ENCODE peak calls at places on chromosomes 11 and 22, in five cellular contexts. One of them, this sample, is unnamed.

GRCh38 chr22:24510694-24511625 is 15.8 kb downstream of the UPB1 start:
- DNase-seq in effector memory CD8-positive, alpha-beta T cell: no peak
- DNase-seq in activated T-cell treated with anti-CD3 and anti-CD28 coated beads, Interleukin-2, amount 50 U/mL, for 24 hours: peak; percentile 16
- DNase-seq in stimulated activated CD4-positive, alpha-beta T cell treated with anti-CD3 and anti-CD28 coated beads, Interleukin-4, amount 100 ng/mL, for 48 hours: no peak
- DNase-seq in breast epithelium: no peak
- DNase-seq in this sample: no peak

GRCh38 chr11:96013459-96014213 is 89.7 kb upstream of the MTMR2 start:
- DNase-seq in breast epithelium: no peak
- DNase-seq in effector memory CD8-positive, alpha-beta T cell: no peak
- DNase-seq in stimulated activated CD4-positive, alpha-beta T cell treated with anti-CD3 and anti-CD28 coated beads, Interleukin-4, amount 100 ng/mL, for 48 hours: no peak
- DNase-seq in activated T-cell treated with anti-CD3 and anti-CD28 coated beads, Interleukin-2, amount 50 U/mL, for 24 hours: peak; percentile 38
- DNase-seq in this sample: peak; percentile 63

GRCh38 chr22:27283714-27284113 is 517.8 kb downstream of the MN1 start:
- DNase-seq in breast epithelium: no peak
- DNase-seq in effector memory CD8-positive, alpha-beta T cell: no peak
- DNase-seq in activated T-cell treated with anti-CD3 and anti-CD28 coated beads, Interleukin-2, amount 50 U/mL, for 24 hours: no peak
- DNase-seq in stimulated activated CD4-positive, alpha-beta T cell treated with anti-CD3 and anti-CD28 coated beads, Interleukin-4, amount 100 ng/mL, for 48 hours: no peak
- DNase-seq in this sample: no peak

GRCh38 chr11:96299155-96299883 is 43.7 kb downstream of the MAML2 start:
- DNase-seq in stimulated activated CD4-positive, alpha-beta T cell treated with anti-CD3 and anti-CD28 coated beads, Interleukin-4, amount 100 ng/mL, for 48 hours: no peak
- DNase-seq in breast epithelium: no peak
- DNase-seq in effector memory CD8-positive, alpha-beta T cell: no peak
- DNase-seq in activated T-cell treated with anti-CD3 and anti-CD28 coated beads, Interleukin-2, amount 50 U/mL, for 24 hours: no peak
- DNase-seq in this sample: no peak

GRCh38 chr11:74050465-74050864 is 41.6 kb upstream of the UCP3 start:
- DNase-seq in activated T-cell treated with anti-CD3 and anti-CD28 coated beads, Interleukin-2, amount 50 U/mL, for 24 hours: no peak
- DNase-seq in effector memory CD8-positive, alpha-beta T cell: no peak
- DNase-seq in stimulated activated CD4-positive, alpha-beta T cell treated with anti-CD3 and anti-CD28 coated beads, Interleukin-4, amount 100 ng/mL, for 48 hours: no peak
- DNase-seq in breast epithelium: no peak
- DNase-seq in this sample: no peak

GRCh38 chr11:128291043-128291442 is 296.3 kb downstream of the ETS1 start:
- DNase-seq in stimulated activated CD4-positive, alpha-beta T cell treated with anti-CD3 and anti-CD28 coated beads, Interleukin-4, amount 100 ng/mL, for 48 hours: no peak
- DNase-seq in effector memory CD8-positive, alpha-beta T cell: no peak
- DNase-seq in breast epithelium: no peak
- DNase-seq in activated T-cell treated with anti-CD3 and anti-CD28 coated beads, Interleukin-2, amount 50 U/mL, for 24 hours: peak; percentile 64
- DNase-seq in this sample: no peak

GRCh38 chr22:36163497-36163896 is 2.9 kb upstream of the APOL3 start:
- DNase-seq in effector memory CD8-positive, alpha-beta T cell: no peak
- DNase-seq in breast epithelium: no peak
- DNase-seq in activated T-cell treated with anti-CD3 and anti-CD28 coated beads, Interleukin-2, amount 50 U/mL, for 24 hours: no peak
- DNase-seq in stimulated activated CD4-positive, alpha-beta T cell treated with anti-CD3 and anti-CD28 coated beads, Interleukin-4, amount 100 ng/mL, for 48 hours: no peak
- DNase-seq in this sample: peak; percentile 54

GRCh38 chr11:112481893-112482292 is 221.2 kb upstream of the PLET1 start:
- DNase-seq in stimulated activated CD4-positive, alpha-beta T cell treated with anti-CD3 and anti-CD28 coated beads, Interleukin-4, amount 100 ng/mL, for 48 hours: no peak
- DNase-seq in effector memory CD8-positive, alpha-beta T cell: no peak
- DNase-seq in breast epithelium: no peak
- DNase-seq in activated T-cell treated with anti-CD3 and anti-CD28 coated beads, Interleukin-2, amount 50 U/mL, for 24 hours: no peak
- DNase-seq in this sample: no peak

GRCh38 chr11:129861702-129862107 is 33.7 kb downstream of the NFRKB start:
- DNase-seq in stimulated activated CD4-positive, alpha-beta T cell treated with anti-CD3 and anti-CD28 coated beads, Interleukin-4, amount 100 ng/mL, for 48 hours: no peak
- DNase-seq in effector memory CD8-positive, alpha-beta T cell: no peak
- DNase-seq in breast epithelium: peak; percentile 96
- DNase-seq in activated T-cell treated with anti-CD3 and anti-CD28 coated beads, Interleukin-2, amount 50 U/mL, for 24 hours: no peak
- DNase-seq in this sample: no peak

GRCh38 chr11:41486436-41486835 is 27.0 kb upstream of the LRRC4C start:
- DNase-seq in activated T-cell treated with anti-CD3 and anti-CD28 coated beads, Interleukin-2, amount 50 U/mL, for 24 hours: no peak
- DNase-seq in breast epithelium: no peak
- DNase-seq in stimulated activated CD4-positive, alpha-beta T cell treated with anti-CD3 and anti-CD28 coated beads, Interleukin-4, amount 100 ng/mL, for 48 hours: no peak
- DNase-seq in effector memory CD8-positive, alpha-beta T cell: no peak
- DNase-seq in this sample: no peak

GRCh38 chr22:30873086-30873650 is 95.4 kb downstream of the MORC2 start:
- DNase-seq in stimulated activated CD4-positive, alpha-beta T cell treated with anti-CD3 and anti-CD28 coated beads, Interleukin-4, amount 100 ng/mL, for 48 hours: no peak
- DNase-seq in effector memory CD8-positive, alpha-beta T cell: no peak
- DNase-seq in activated T-cell treated with anti-CD3 and anti-CD28 coated beads, Interleukin-2, amount 50 U/mL, for 24 hours: no peak
- DNase-seq in breast epithelium: no peak
- DNase-seq in this sample: peak; percentile 34

GRCh38 chr22:28180804-28181203 is 261.7 kb upstream of the PITPNB start:
- DNase-seq in activated T-cell treated with anti-CD3 and anti-CD28 coated beads, Interleukin-2, amount 50 U/mL, for 24 hours: no peak
- DNase-seq in breast epithelium: no peak
- DNase-seq in effector memory CD8-positive, alpha-beta T cell: no peak
- DNase-seq in stimulated activated CD4-positive, alpha-beta T cell treated with anti-CD3 and anti-CD28 coated beads, Interleukin-4, amount 100 ng/mL, for 48 hours: no peak
- DNase-seq in this sample: no peak

GRCh38 chr11:93510196-93510898 is 32.8 kb downstream of the SMCO4 start:
- DNase-seq in effector memory CD8-positive, alpha-beta T cell: no peak
- DNase-seq in stimulated activated CD4-positive, alpha-beta T cell treated with anti-CD3 and anti-CD28 coated beads, Interleukin-4, amount 100 ng/mL, for 48 hours: no peak
- DNase-seq in activated T-cell treated with anti-CD3 and anti-CD28 coated beads, Interleukin-2, amount 50 U/mL, for 24 hours: no peak
- DNase-seq in breast epithelium: no peak
- DNase-seq in this sample: no peak

GRCh38 chr22:33835196-33835788 is 85.0 kb downstream of the LARGE1 start:
- DNase-seq in stimulated activated CD4-positive, alpha-beta T cell treated with anti-CD3 and anti-CD28 coated beads, Interleukin-4, amount 100 ng/mL, for 48 hours: no peak
- DNase-seq in breast epithelium: no peak
- DNase-seq in activated T-cell treated with anti-CD3 and anti-CD28 coated beads, Interleukin-2, amount 50 U/mL, for 24 hours: no peak
- DNase-seq in effector memory CD8-positive, alpha-beta T cell: no peak
- DNase-seq in this sample: no peak

GRCh38 chr11:109864834-109865557 is 228.2 kb upstream of the ZC3H12C start:
- DNase-seq in breast epithelium: no peak
- DNase-seq in stimulated activated CD4-positive, alpha-beta T cell treated with anti-CD3 and anti-CD28 coated beads, Interleukin-4, amount 100 ng/mL, for 48 hours: no peak
- DNase-seq in activated T-cell treated with anti-CD3 and anti-CD28 coated beads, Interleukin-2, amount 50 U/mL, for 24 hours: no peak
- DNase-seq in effector memory CD8-positive, alpha-beta T cell: no peak
- DNase-seq in this sample: no peak

GRCh38 chr11:113546757-113547507 is 71.7 kb upstream of the DRD2 start:
- DNase-seq in breast epithelium: no peak
- DNase-seq in stimulated activated CD4-positive, alpha-beta T cell treated with anti-CD3 and anti-CD28 coated beads, Interleukin-4, amount 100 ng/mL, for 48 hours: no peak
- DNase-seq in effector memory CD8-positive, alpha-beta T cell: no peak
- DNase-seq in activated T-cell treated with anti-CD3 and anti-CD28 coated beads, Interleukin-2, amount 50 U/mL, for 24 hours: no peak
- DNase-seq in this sample: no peak

GRCh38 chr22:44340271-44341239 is 27.8 kb upstream of the SHISAL1 start:
- DNase-seq in activated T-cell treated with anti-CD3 and anti-CD28 coated beads, Interleukin-2, amount 50 U/mL, for 24 hours: no peak
- DNase-seq in stimulated activated CD4-positive, alpha-beta T cell treated with anti-CD3 and anti-CD28 coated beads, Interleukin-4, amount 100 ng/mL, for 48 hours: no peak
- DNase-seq in effector memory CD8-positive, alpha-beta T cell: no peak
- DNase-seq in breast epithelium: no peak
- DNase-seq in this sample: peak; percentile 44

GRCh38 chr11:3126207-3126865 is 38.8 kb downstream of the OSBPL5 start:
- DNase-seq in stimulated activated CD4-positive, alpha-beta T cell treated with anti-CD3 and anti-CD28 coated beads, Interleukin-4, amount 100 ng/mL, for 48 hours: no peak
- DNase-seq in activated T-cell treated with anti-CD3 and anti-CD28 coated beads, Interleukin-2, amount 50 U/mL, for 24 hours: no peak
- DNase-seq in effector memory CD8-positive, alpha-beta T cell: no peak
- DNase-seq in breast epithelium: peak; percentile 94
- DNase-seq in this sample: no peak

GRCh38 chr22:25746012-25746373 is 4.0 kb downstream of the MYO18B start:
- DNase-seq in stimulated activated CD4-positive, alpha-beta T cell treated with anti-CD3 and anti-CD28 coated beads, Interleukin-4, amount 100 ng/mL, for 48 hours: no peak
- DNase-seq in activated T-cell treated with anti-CD3 and anti-CD28 coated beads, Interleukin-2, amount 50 U/mL, for 24 hours: no peak
- DNase-seq in breast epithelium: no peak
- DNase-seq in effector memory CD8-positive, alpha-beta T cell: no peak
- DNase-seq in this sample: no peak

GRCh38 chr11:130890039-130890745 is 26.1 kb downstream of the SNX19 start:
- DNase-seq in breast epithelium: no peak
- DNase-seq in activated T-cell treated with anti-CD3 and anti-CD28 coated beads, Interleukin-2, amount 50 U/mL, for 24 hours: no peak
- DNase-seq in stimulated activated CD4-positive, alpha-beta T cell treated with anti-CD3 and anti-CD28 coated beads, Interleukin-4, amount 100 ng/mL, for 48 hours: no peak
- DNase-seq in effector memory CD8-positive, alpha-beta T cell: no peak
- DNase-seq in this sample: no peak

GRCh38 chr11:123588117-123588815 is 66.2 kb downstream of the SCN3B start:
- DNase-seq in stimulated activated CD4-positive, alpha-beta T cell treated with anti-CD3 and anti-CD28 coated beads, Interleukin-4, amount 100 ng/mL, for 48 hours: no peak
- DNase-seq in activated T-cell treated with anti-CD3 and anti-CD28 coated beads, Interleukin-2, amount 50 U/mL, for 24 hours: no peak
- DNase-seq in effector memory CD8-positive, alpha-beta T cell: no peak
- DNase-seq in breast epithelium: no peak
- DNase-seq in this sample: no peak

GRCh38 chr11:76114238-76114637 is 92.1 kb downstream of the WNT11 start:
- DNase-seq in activated T-cell treated with anti-CD3 and anti-CD28 coated beads, Interleukin-2, amount 50 U/mL, for 24 hours: no peak
- DNase-seq in breast epithelium: no peak
- DNase-seq in stimulated activated CD4-positive, alpha-beta T cell treated with anti-CD3 and anti-CD28 coated beads, Interleukin-4, amount 100 ng/mL, for 48 hours: no peak
- DNase-seq in effector memory CD8-positive, alpha-beta T cell: no peak
- DNase-seq in this sample: no peak

GRCh38 chr11:123474994-123475393 is 44.9 kb downstream of the GRAMD1B start:
- DNase-seq in effector memory CD8-positive, alpha-beta T cell: no peak
- DNase-seq in stimulated activated CD4-positive, alpha-beta T cell treated with anti-CD3 and anti-CD28 coated beads, Interleukin-4, amount 100 ng/mL, for 48 hours: no peak
- DNase-seq in breast epithelium: no peak
- DNase-seq in activated T-cell treated with anti-CD3 and anti-CD28 coated beads, Interleukin-2, amount 50 U/mL, for 24 hours: no peak
- DNase-seq in this sample: no peak

GRCh38 chr22:39734866-39735265 is 158.7 kb downstream of the ENTHD1 start:
- DNase-seq in breast epithelium: no peak
- DNase-seq in activated T-cell treated with anti-CD3 and anti-CD28 coated beads, Interleukin-2, amount 50 U/mL, for 24 hours: no peak
- DNase-seq in stimulated activated CD4-positive, alpha-beta T cell treated with anti-CD3 and anti-CD28 coated beads, Interleukin-4, amount 100 ng/mL, for 48 hours: no peak
- DNase-seq in effector memory CD8-positive, alpha-beta T cell: no peak
- DNase-seq in this sample: no peak

GRCh38 chr22:31508536-31508935 is 12.2 kb downstream of the SFI1 start:
- DNase-seq in stimulated activated CD4-positive, alpha-beta T cell treated with anti-CD3 and anti-CD28 coated beads, Interleukin-4, amount 100 ng/mL, for 48 hours: no peak
- DNase-seq in activated T-cell treated with anti-CD3 and anti-CD28 coated beads, Interleukin-2, amount 50 U/mL, for 24 hours: no peak
- DNase-seq in breast epithelium: no peak
- DNase-seq in effector memory CD8-positive, alpha-beta T cell: no peak
- DNase-seq in this sample: no peak

GRCh38 chr11:46341454-46341853 is 5.8 kb upstream of the DGKZ start:
- DNase-seq in activated T-cell treated with anti-CD3 and anti-CD28 coated beads, Interleukin-2, amount 50 U/mL, for 24 hours: no peak
- DNase-seq in effector memory CD8-positive, alpha-beta T cell: no peak
- DNase-seq in breast epithelium: no peak
- DNase-seq in stimulated activated CD4-positive, alpha-beta T cell treated with anti-CD3 and anti-CD28 coated beads, Interleukin-4, amount 100 ng/mL, for 48 hours: no peak
- DNase-seq in this sample: no peak

GRCh38 chr11:100739636-100740035 is 52.5 kb downstream of the ARHGAP42 start:
- DNase-seq in activated T-cell treated with anti-CD3 and anti-CD28 coated beads, Interleukin-2, amount 50 U/mL, for 24 hours: no peak
- DNase-seq in breast epithelium: no peak
- DNase-seq in stimulated activated CD4-positive, alpha-beta T cell treated with anti-CD3 and anti-CD28 coated beads, Interleukin-4, amount 100 ng/mL, for 48 hours: no peak
- DNase-seq in effector memory CD8-positive, alpha-beta T cell: no peak
- DNase-seq in this sample: no peak

GRCh38 chr11:73401217-73401923 is 25.2 kb downstream of the RELT start:
- DNase-seq in activated T-cell treated with anti-CD3 and anti-CD28 coated beads, Interleukin-2, amount 50 U/mL, for 24 hours: peak; percentile 27
- DNase-seq in breast epithelium: no peak
- DNase-seq in effector memory CD8-positive, alpha-beta T cell: no peak
- DNase-seq in stimulated activated CD4-positive, alpha-beta T cell treated with anti-CD3 and anti-CD28 coated beads, Interleukin-4, amount 100 ng/mL, for 48 hours: no peak
- DNase-seq in this sample: no peak

GRCh38 chr11:3984896-3985295 is 109.7 kb upstream of the RRM1 start:
- DNase-seq in activated T-cell treated with anti-CD3 and anti-CD28 coated beads, Interleukin-2, amount 50 U/mL, for 24 hours: peak; percentile 51
- DNase-seq in breast epithelium: no peak
- DNase-seq in effector memory CD8-positive, alpha-beta T cell: no peak
- DNase-seq in stimulated activated CD4-positive, alpha-beta T cell treated with anti-CD3 and anti-CD28 coated beads, Interleukin-4, amount 100 ng/mL, for 48 hours: no peak
- DNase-seq in this sample: peak; percentile 66

GRCh38 chr11:97607301-97608000 is 1217.6 kb downstream of the JRKL start:
- DNase-seq in stimulated activated CD4-positive, alpha-beta T cell treated with anti-CD3 and anti-CD28 coated beads, Interleukin-4, amount 100 ng/mL, for 48 hours: no peak
- DNase-seq in activated T-cell treated with anti-CD3 and anti-CD28 coated beads, Interleukin-2, amount 50 U/mL, for 24 hours: no peak
- DNase-seq in effector memory CD8-positive, alpha-beta T cell: no peak
- DNase-seq in breast epithelium: no peak
- DNase-seq in this sample: no peak

GRCh38 chr11:91243630-91244029 is 981.0 kb upstream of the FAT3 start:
- DNase-seq in activated T-cell treated with anti-CD3 and anti-CD28 coated beads, Interleukin-2, amount 50 U/mL, for 24 hours: no peak
- DNase-seq in effector memory CD8-positive, alpha-beta T cell: no peak
- DNase-seq in breast epithelium: no peak
- DNase-seq in stimulated activated CD4-positive, alpha-beta T cell treated with anti-CD3 and anti-CD28 coated beads, Interleukin-4, amount 100 ng/mL, for 48 hours: no peak
- DNase-seq in this sample: no peak

GRCh38 chr22:20550851-20551744 is 43.7 kb downstream of the MED15 start:
- DNase-seq in breast epithelium: peak; percentile 41
- DNase-seq in stimulated activated CD4-positive, alpha-beta T cell treated with anti-CD3 and anti-CD28 coated beads, Interleukin-4, amount 100 ng/mL, for 48 hours: peak; percentile 47
- DNase-seq in effector memory CD8-positive, alpha-beta T cell: peak; percentile 59
- DNase-seq in activated T-cell treated with anti-CD3 and anti-CD28 coated beads, Interleukin-2, amount 50 U/mL, for 24 hours: peak; percentile 72
- DNase-seq in this sample: peak; percentile 84

This sample was measured in activated effector memory CD4-positive, alpha-beta T cell treated with anti-CD3 and anti-CD28 coated beads, Interleukin-2, amount 50 U/mL, for 16 hours.